ENCODE peak calls at places on chromosomes 5 and 9, in six cellular contexts. W, R, S, D, E and N are unnamed samples.
A peak's percentile ranks its signal among the peaks of the same experiment; 100 is the strongest.

GRCh38 chr5:180586870-180587269 is 4.4 kb downstream of the SCGB3A1 start:
- DNase-seq in W (no peak), R (no peak), S (no peak), D (no peak), E (no peak), N (no peak)

GRCh38 chr5:40680741-40681350 is 1.1 kb downstream of the PTGER4 start:
- DNase-seq in W (peak; percentile 15), R (peak; percentile 24), S (no peak), D (peak; percentile 67), E (peak; percentile 30), N (no peak)

GRCh38 chr5:123976393-123977029 is 464.5 kb downstream of the CSNK1G3 start:
- DNase-seq in W (peak; percentile 14), R (no peak), S (no peak), D (no peak), E (no peak), N (no peak)

GRCh38 chr9:27711241-27711640 is 138.0 kb upstream of the C9orf72 start:
- DNase-seq in W (no peak), R (no peak), S (no peak), D (no peak), E (no peak), N (no peak)

GRCh38 chr5:56097055-56097454 is 102.3 kb upstream of the IL6ST start:
- DNase-seq in W (no peak), R (no peak), S (no peak), D (no peak), E (no peak), N (no peak)

GRCh38 chr5:96691503-96692303 is 29.5 kb downstream of the CAST start:
- DNase-seq in W (no peak), R (no peak), S (peak; percentile 75), D (no peak), E (no peak), N (no peak)

GRCh38 chr5:146042628-146043279 is 62.6 kb downstream of the PLAC8L1 start:
- DNase-seq in W (no peak), R (no peak), S (peak; percentile 36), D (no peak), E (no peak), N (peak; percentile 28)

GRCh38 chr5:141604318-141604717 is 14.5 kb downstream of the DIAPH1 start:
- DNase-seq in W (no peak), R (no peak), S (peak; percentile 98), D (no peak), E (peak; percentile 77), N (peak; percentile 97)

GRCh38 chr9:6681957-6682501 is 36.5 kb upstream of the GLDC start:
- DNase-seq in W (no peak), R (no peak), S (peak; percentile 53), D (no peak), E (no peak), N (peak; percentile 14)

GRCh38 chr9:110573305-110573704 is 6.2 kb downstream of the SVEP1 start:
- DNase-seq in W (no peak), R (no peak), S (no peak), D (no peak), E (no peak), N (no peak)

GRCh38 chr5:179415291-179416060 is 70.2 kb upstream of the ADAMTS2 start:
- DNase-seq in W (no peak), R (no peak), S (no peak), D (no peak), E (no peak), N (no peak)

GRCh38 chr5:113293613-113294340 is 141.0 kb downstream of the TSSK1B start:
- DNase-seq in W (peak; percentile 35), R (no peak), S (peak; percentile 65), D (no peak), E (peak; percentile 16), N (peak; percentile 40)

GRCh38 chr9:127426756-127427155 is 2.6 kb downstream of the ZNF79 start:
- DNase-seq in W (peak; percentile 38), R (no peak), S (no peak), D (no peak), E (no peak), N (no peak)

GRCh38 chr9:92685022-92685421 is 15.1 kb upstream of the IPPK start:
- DNase-seq in W (peak; percentile 14), R (no peak), S (no peak), D (no peak), E (no peak), N (no peak)

GRCh38 chr9:92679413-92680165 is 9.7 kb upstream of the IPPK start:
- DNase-seq in W (no peak), R (no peak), S (no peak), D (no peak), E (no peak), N (no peak)

GRCh38 chr9:92682269-92682668 is 12.3 kb upstream of the IPPK start:
- DNase-seq in W (no peak), R (no peak), S (no peak), D (no peak), E (no peak), N (no peak)

DNA sequence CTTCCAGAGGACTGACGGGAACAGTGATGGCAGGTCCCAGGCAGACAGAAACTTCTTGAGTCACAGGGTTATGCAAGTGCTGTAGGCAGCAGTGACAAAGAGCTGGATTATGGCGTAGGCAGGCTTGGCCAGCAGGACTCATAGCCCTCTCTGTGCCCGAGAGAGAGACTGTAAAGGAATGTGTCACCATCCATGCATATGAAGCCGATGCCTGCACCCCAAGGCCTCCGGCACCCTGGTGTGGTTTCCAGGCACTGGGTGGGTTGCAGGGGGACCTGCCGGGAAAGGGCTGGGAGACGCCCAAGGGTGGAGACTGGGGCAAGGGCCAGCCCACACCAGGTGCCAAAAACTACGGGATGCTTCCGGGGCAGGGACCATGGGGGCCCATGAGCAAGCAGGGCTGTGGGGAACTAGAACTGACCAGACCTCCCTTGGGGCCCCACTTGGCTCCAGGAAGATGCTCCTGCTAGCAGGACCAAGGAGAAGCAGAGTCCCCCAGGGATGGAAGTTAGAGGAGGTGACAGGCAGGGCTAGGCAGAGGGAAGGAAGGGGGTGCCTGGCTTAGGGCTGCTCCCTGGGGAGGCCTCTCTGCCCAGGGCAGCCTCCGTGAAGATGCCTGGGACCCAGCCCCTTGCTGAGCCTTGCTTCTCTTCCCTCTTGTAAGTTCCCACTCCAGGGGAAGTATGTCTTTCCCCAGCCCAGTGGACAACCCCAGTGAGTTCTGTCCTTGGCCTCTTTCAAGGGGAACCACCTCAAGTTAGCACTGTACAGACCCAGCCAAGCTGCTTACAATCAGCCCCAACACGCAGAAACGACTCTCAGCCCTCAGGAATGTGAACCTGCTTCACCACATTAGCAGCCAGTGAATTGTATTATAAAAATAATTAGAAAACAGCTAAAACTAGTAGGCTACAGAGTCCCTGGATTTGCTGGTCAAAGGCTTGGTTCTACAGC is 10.5 kb upstream of the IPPK start:
- DNase-seq in W (no peak), R (no peak), S (peak; percentile 95), D (no peak), E (no peak), N (peak; percentile 46)
- H3K4me3 ChIP-seq in W (no peak overlapping the region), R (no peak overlapping the region), S (peak overlapping the region; percentile 22), D (no peak overlapping the region), E (no peak overlapping the region), N (no peak overlapping the region)

DNA sequence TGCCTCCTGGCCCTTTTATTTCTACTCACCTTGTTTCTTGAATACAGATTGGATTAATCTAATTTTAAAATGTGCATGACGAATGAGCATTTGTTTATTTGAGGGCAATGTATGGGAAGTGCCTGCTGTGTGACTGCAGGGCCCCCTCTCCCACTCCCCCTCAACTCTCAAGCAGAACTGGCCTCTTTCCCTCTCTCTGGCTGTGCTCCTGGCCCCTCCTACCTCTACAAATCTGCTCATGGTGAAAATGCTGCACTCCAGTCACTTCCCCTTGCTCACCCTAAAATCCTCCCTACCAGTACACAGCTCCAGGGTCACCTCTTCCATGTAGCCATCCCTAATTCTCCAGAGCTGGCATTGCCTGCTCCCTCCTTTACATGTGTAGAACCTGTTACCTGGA is 17.2 kb upstream of the NDST1 start:
- DNase-seq in W (no peak), R (no peak), S (peak; percentile 13), D (no peak), E (no peak), N (peak; percentile 35)
- H3K4me3 ChIP-seq in W (no peak overlapping the region), R (no peak overlapping the region), S (peak overlapping the region; percentile 24), D (no peak overlapping the region), E (no peak overlapping the region), N (no peak overlapping the region)

GRCh38 chr9:130174025-130174424 is 1.8 kb downstream of the NCS1 start:
- DNase-seq in W (no peak), R (no peak), S (no peak), D (no peak), E (no peak), N (no peak)
- H3K4me3 ChIP-seq in W (no peak overlapping the region), R (no peak overlapping the region), S (peak overlapping the region; percentile 83), D (no peak overlapping the region), E (no peak overlapping the region), N (peak overlapping the region; percentile 59)

GRCh38 chr5:42993516-42994284 is 46.4 kb downstream of the ANXA2R start:
- DNase-seq in W (peak; percentile 72), R (peak; percentile 57), S (peak; percentile 48), D (no peak), E (peak; percentile 27), N (peak; percentile 87)

GRCh38 chr5:42995152-42995751 is 44.9 kb downstream of the ANXA2R start:
- DNase-seq in W (no peak), R (no peak), S (peak; percentile 20), D (no peak), E (no peak), N (peak; percentile 53)

GRCh38 chr5:42992035-42992570 is 48.0 kb downstream of the ANXA2R start:
- DNase-seq in W (peak; percentile 95), R (peak; percentile 55), S (peak; percentile 81), D (peak; percentile 91), E (peak; percentile 73), N (peak; percentile 84)

GRCh38 chr5:42991477-42992034 is 48.6 kb downstream of the ANXA2R start:
- DNase-seq in W (no peak), R (no peak), S (no peak), D (no peak), E (peak; percentile 9), N (no peak)

DNA sequence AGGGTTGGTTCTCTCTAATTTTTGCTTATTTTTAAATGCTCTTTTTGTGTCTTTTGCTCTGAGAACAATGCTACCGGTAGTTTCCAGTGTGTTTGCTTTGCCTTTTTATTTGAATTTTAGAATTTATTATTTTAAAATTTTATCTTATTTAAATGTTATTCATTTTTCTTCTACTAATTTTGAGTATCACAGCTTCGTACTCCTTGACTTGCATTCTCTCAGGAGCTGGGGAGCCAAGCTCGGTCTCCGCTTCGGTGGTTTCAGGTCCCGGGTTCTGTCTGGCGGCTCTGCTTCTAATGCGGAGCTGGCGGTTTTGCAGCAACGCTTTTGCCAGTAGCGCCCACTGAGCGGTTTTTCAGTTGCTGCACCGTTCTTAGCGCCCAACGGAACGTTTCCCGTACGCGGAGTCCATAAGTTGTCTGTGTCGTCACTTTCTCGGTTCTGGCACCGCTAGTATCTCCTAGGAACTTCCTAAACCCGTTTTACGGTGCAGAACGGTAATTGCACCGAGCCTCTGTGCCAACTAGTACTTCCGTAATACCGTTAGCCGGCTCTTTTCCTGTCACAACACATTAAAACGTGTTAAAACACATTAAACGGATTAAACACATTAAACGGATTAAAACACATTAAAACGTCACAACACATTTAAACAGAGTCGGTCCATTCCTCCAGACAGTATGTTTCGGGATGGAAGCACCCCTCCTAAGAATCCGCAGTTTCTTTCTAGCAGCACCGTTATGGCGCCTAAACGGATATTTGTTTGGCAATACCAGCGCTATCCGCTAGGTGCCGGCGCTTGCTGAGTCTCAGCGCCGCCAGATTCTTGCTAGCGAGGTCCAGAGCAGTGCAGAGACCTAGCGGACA is 45.6 kb downstream of the ANXA2R start:
- DNase-seq in W (peak; percentile 92), R (peak; percentile 78), S (peak; percentile 93), D (peak; percentile 87), E (peak; percentile 89), N (peak; percentile 92)
- H3K4me3 ChIP-seq in W (peak overlapping the region; percentile 58), R (peak overlapping the region; percentile 100), S (peak overlapping the region; percentile 71), D (peak overlapping the region; percentile 56), E (peak overlapping the region; percentile 78), N (peak overlapping the region; percentile 83)

GRCh38 chr5:176658817-176659216 is 11.5 kb downstream of the TSPAN17 start:
- DNase-seq in W (peak; percentile 58), R (no peak), S (peak; percentile 27), D (no peak), E (peak; percentile 20), N (peak; percentile 35)
- H3K4me3 ChIP-seq in W (no peak overlapping the region), R (peak overlapping the region; percentile 29), S (no peak overlapping the region), D (peak overlapping the region; percentile 17), E (peak overlapping the region; percentile 29), N (no peak overlapping the region)